ENCODE peak calls at places on chromosome 2, in ten cellular contexts. K is GM12865; W is activated CD4-positive, alpha-beta T cell treated with anti-CD3 and anti-CD28 coated beads, Interleukin-2, amount 50 U/mL, for 4 hours; Q is astrocyte of the spinal cord; P is COR-L47; T is HFFc6; D is SJCRH30; G is nucleus accumbens; H is GM12891; C is HuH-7.5. F is an unnamed sample.

GRCh38 chr2:112724611-112725525 is 4.0 kb downstream of the NT5DC4 start:
- DNase-seq in K (no peak), W (no peak), Q (no peak), P (no peak), T (no peak), D (no peak), G (no peak), H (peak), C (peak), F (no peak)

GRCh38 chr2:172012688-172013358 is 13.1 kb downstream of the METAP1D start:
- DNase-seq in K (peak), W (no peak), Q (no peak), P (peak), T (no peak), D (peak), G (no peak), H (no peak), C (no peak), F (no peak)

GRCh38 chr2:208265371-208265806 is 666 bp upstream of the PIKFYVE start:
- DNase-seq in K (peak), W (peak), Q (no peak), P (no peak), T (no peak), D (peak), G (no peak), H (peak), C (no peak), F (no peak)

GRCh38 chr2:144258154-144258553 is 261.8 kb downstream of the ZEB2 start:
- DNase-seq in K (no peak), W (no peak), Q (no peak), P (no peak), T (no peak), D (no peak), G (no peak), H (no peak), C (no peak), F (no peak)

GRCh38 chr2:170917957-170918356 is 11.1 kb upstream of the GORASP2 start:
- DNase-seq in K (no peak), W (no peak), Q (no peak), P (no peak), T (no peak), D (no peak), G (no peak), H (no peak), C (no peak), F (no peak)

GRCh38 chr2:6421888-6422287 is 443.8 kb downstream of the CMPK2 start:
- DNase-seq in K (no peak), W (no peak), Q (no peak), P (no peak), T (no peak), D (no peak), G (no peak), H (no peak), C (no peak), F (no peak)

GRCh38 chr2:150675807-150676206 is 188.3 kb upstream of the RND3 start:
- DNase-seq in K (no peak), W (no peak), Q (no peak), P (no peak), T (no peak), D (no peak), G (no peak), H (no peak), C (no peak), F (no peak)

GRCh38 chr2:222313816-222314215 is 15.0 kb upstream of the PAX3 start:
- DNase-seq in K (no peak), W (no peak), Q (no peak), P (no peak), T (no peak), D (no peak), G (no peak), H (no peak), C (peak), F (no peak)

F was measured in posterior vena cava.